ENCODE peak calls at places on chromosomes 13 and 19, in six cellular contexts. L is suprapubic skin, B is AG04450, E is fibroblast of mammary gland, K is epithelial cell of proximal tubule, J is osteoblast. X is an unnamed sample.

GRCh38 chr19:12924621-12925310 is 5.7 kb upstream of the SYCE2 start:
- DNase-seq in B (no peak), J (peak), K (no peak), L (no peak), E (no peak), X (no peak)

GRCh38 chr13:24650157-24650556 is 30.1 kb upstream of the ATP12A start:
- DNase-seq in L (no peak), E (peak), B (no peak), J (no peak), K (no peak), X (peak)

GRCh38 chr19:50449236-50449899 is 16.7 kb downstream of the MYBPC2 start:
- DNase-seq in K (peak), B (no peak), E (peak), L (no peak), J (peak), X (no peak)

GRCh38 chr19:11437955-11438354 is 2.5 kb downstream of the PRKCSH start:
- DNase-seq in L (no peak), B (no peak), E (no peak), K (no peak), J (no peak), X (no peak)

GRCh38 chr13:35092251-35092650 is 150.2 kb downstream of the NBEA start:
- DNase-seq in J (no peak), E (no peak), L (no peak), B (no peak), K (no peak), X (no peak)

GRCh38 chr13:42312817-42313431 is 41.0 kb downstream of the AKAP11 start:
- DNase-seq in B (no peak), L (no peak), K (no peak), J (peak), E (no peak), X (no peak)

GRCh38 chr13:40765602-40766001 is 5.4 kb downstream of the MRPS31 start:
- DNase-seq in K (no peak), J (no peak), L (no peak), B (no peak), E (no peak), X (no peak)

GRCh38 chr19:46710687-46711086 is 6.2 kb downstream of the PRKD2 start:
- DNase-seq in L (no peak), J (peak), K (no peak), B (no peak), E (no peak), X (no peak)

GRCh38 chr19:50607874-50608785 is 31.6 kb downstream of the SYT3 start:
- DNase-seq in K (peak), J (peak), B (peak), L (no peak), E (peak), X (peak)

GRCh38 chr13:75405976-75406703 is 75.8 kb downstream of the TBC1D4 start:
- DNase-seq in B (no peak), J (no peak), K (no peak), L (no peak), E (peak), X (peak)

GRCh38 chr13:27404680-27405079 is 19.7 kb upstream of the GTF3A start:
- DNase-seq in J (no peak), K (no peak), E (no peak), B (no peak), L (no peak), X (no peak)

GRCh38 chr19:46616631-46617322 is 8.1 kb downstream of the PTGIR start:
- DNase-seq in J (peak), K (no peak), E (peak), L (no peak), B (no peak), X (peak)

GRCh38 chr19:31330237-31330636 is 19.0 kb downstream of the TSHZ3 start:
- DNase-seq in E (no peak), L (no peak), K (no peak), J (no peak), B (no peak), X (no peak)

GRCh38 chr13:99276706-99277105 is 18.5 kb upstream of the GPR18 start:
- DNase-seq in J (no peak), K (no peak), E (no peak), L (no peak), B (no peak), X (no peak)

GRCh38 chr13:30341815-30342570 is 34.6 kb upstream of the KATNAL1 start:
- DNase-seq in J (peak), K (peak), E (peak), L (peak), B (peak), X (peak)

GRCh38 chr19:6431891-6432290 is 1.7 kb downstream of the SLC25A41 start:
- DNase-seq in E (no peak), K (no peak), J (no peak), B (no peak), L (no peak), X (no peak)

GRCh38 chr13:98570929-98571372 is 6.0 kb downstream of the STK24 start:
- DNase-seq in E (peak), K (no peak), B (no peak), J (peak), L (no peak), X (peak)

GRCh38 chr13:40445557-40445990 is 220.9 kb downstream of the FOXO1 start:
- DNase-seq in K (peak), B (no peak), L (no peak), E (peak), J (peak), X (peak)

GRCh38 chr13:32454886-32455593 is 27.1 kb upstream of the N4BP2L1 start:
- DNase-seq in B (no peak), E (no peak), J (no peak), L (no peak), K (no peak), X (no peak)

GRCh38 chr13:49972709-49973108 is 24.1 kb upstream of the TRIM13 start:
- DNase-seq in J (no peak), K (no peak), L (no peak), B (no peak), E (no peak), X (no peak)

GRCh38 chr13:28067526-28067925 is 32.9 kb downstream of the FLT3 start:
- DNase-seq in L (no peak), B (no peak), K (no peak), E (no peak), J (no peak), X (no peak)

GRCh38 chr13:74070065-74070464 is 64.1 kb downstream of the KLF12 start:
- DNase-seq in E (no peak), K (no peak), L (no peak), J (no peak), B (no peak), X (no peak)

GRCh38 chr13:48945626-48946025 is 30.1 kb upstream of the FNDC3A start:
- DNase-seq in E (no peak), J (no peak), K (no peak), L (no peak), B (no peak), X (no peak)

GRCh38 chr13:62250501-62251175 is 835.0 kb upstream of the PCDH20 start:
- DNase-seq in L (no peak), K (no peak), E (no peak), J (no peak), B (no peak), X (peak)

GRCh38 chr19:6066661-6067646 is 43.3 kb downstream of the RFX2 start:
- DNase-seq in B (no peak), J (peak), E (peak), K (peak), L (peak), X (peak)

GRCh38 chr19:40805258-40805868 is 6.4 kb downstream of the EGLN2 start:
- DNase-seq in E (no peak), B (no peak), K (no peak), J (peak), L (no peak), X (no peak)

DNA sequence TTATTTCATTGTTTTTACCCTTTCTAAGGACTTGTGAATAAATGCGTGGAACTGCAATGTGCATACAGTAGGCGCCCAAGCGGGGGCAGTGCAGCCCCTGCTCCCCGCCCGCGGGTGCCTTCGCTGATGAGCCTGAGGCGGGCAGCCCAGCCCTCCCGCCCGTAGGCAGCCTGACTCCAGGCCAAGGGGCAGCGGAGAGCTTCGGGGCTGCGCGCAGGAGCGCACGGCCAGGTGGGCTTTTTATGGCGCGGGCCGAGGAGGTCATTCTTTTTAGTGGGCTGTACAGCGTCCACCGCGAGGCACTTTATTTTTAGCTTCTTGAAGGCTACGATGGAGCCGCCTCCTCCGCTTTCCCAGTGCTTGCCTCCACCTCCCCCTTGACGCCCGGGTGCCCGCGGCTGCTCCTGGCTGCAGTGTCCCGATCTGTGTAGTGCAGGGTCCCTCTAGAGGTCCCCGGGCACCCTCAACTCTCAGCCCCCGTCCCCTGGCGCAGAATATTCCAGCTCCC is 60.5 kb downstream of the CCNE1 start:
- DNase-seq in E (no peak), K (no peak), J (peak), L (no peak), B (no peak), X (no peak)
- TF ChIP-seq CTCF in E (no peak), K (peak), J (no peak), L (no peak), B (no peak), X (peak)

DNA sequence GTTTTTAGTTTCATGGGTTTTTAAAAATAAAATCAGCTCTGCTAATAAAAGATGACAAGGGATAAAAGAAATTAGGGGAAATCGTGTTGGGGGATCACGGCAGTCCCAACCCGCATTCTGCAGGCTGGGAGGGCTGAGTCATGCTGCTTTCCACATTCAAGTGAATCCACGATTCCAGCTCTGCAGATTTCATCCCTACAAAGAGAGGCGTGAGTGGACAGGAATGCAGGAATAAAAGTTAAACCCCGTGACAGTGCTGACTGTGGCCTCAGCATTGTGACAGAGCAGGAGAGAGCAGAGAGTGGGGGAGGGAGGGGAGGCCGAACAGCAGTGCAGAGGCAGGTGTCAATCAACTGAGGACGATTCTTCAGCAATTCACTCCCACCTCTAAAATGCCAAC is 66.5 kb upstream of the RAP2A start:
- DNase-seq in L (no peak), E (peak), B (peak), K (peak), J (peak), X (peak)
- H3K4me3 ChIP-seq in L (no peak), E (no peak), B (no peak), K (no peak), J (no peak), X (no peak)

GRCh38 chr19:18450021-18450933 is 12.3 kb upstream of the ISYNA1 start:
- DNase-seq in L (no peak), B (no peak), E (no peak), K (no peak), J (no peak), X (no peak)
- TF ChIP-seq CTCF in L (no peak), B (no peak), E (no peak), K (no peak), J (no peak), X (no peak)

DNA sequence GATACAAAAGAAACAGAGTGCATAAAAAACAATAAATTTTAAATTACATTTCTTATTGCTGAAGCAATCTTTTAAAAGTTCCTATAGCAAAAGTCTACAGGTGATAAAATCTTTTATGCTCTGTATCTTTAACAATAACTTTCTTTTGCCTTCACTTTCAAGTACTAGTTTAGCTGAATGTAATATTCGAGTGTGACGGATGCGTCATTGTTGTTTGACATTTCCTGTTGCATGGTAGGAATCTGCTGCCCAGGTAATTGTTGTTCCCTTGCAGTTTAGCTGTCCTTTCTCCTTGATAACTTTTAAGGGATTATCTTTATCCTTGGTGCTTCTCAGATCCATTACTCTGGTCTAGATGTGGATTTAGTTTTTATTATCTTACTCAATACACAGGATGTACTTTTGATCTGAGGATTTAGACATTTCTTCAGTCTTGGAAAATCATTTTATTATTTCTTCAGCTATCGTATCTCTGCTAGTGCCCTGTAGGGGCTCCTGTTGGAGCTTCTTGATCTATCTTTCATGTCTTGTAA is 2.1 kb upstream of the CPB2 start:
- DNase-seq in E (no peak), B (no peak), K (no peak), J (no peak), L (no peak), X (no peak)
- H3K4me3 ChIP-seq in E (no peak), B (no peak), K (no peak), J (no peak), L (no peak), X (no peak)

DNA sequence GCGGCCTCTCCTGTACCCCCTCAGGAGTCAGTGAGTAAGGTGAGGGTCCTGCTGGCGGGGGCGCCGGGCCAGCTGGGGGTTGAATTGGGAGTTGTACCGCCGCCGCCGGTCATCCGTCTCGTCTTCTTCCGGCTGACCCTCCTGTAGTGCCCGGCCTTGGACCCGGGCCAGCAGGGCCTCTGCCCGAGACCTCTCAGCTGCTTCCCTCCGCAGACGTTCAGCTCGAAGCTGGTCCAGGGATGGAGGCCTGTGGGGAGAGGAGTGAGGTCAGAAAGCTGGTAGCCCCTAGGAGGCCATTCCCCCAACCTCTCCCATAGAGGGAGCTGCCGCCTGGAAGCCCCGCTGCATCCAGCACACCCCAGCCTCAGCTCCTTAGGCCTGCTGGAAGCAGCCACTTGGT is 3.8 kb downstream of the LENG1 start:
- DNase-seq in E (no peak), J (no peak), L (no peak), K (no peak), B (no peak), X (no peak)
- TF ChIP-seq CTCF in E (no peak), J (no peak), L (no peak), K (no peak), B (no peak), X (peak)

DNA sequence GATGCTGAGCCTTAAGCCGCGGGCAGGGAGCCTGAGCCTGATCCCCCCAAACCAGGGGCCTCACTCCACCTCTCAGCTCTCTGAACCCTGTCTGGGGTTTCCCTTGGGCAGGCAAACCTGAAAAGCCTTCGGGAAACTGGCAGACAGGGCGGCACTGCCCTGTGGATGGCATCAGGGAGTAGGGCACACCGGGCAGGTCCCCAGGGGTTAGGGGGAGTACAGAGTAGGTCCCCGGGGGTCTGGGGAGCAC is 9.7 kb downstream of the MKNK2 start:
- DNase-seq in K (no peak), E (no peak), B (no peak), J (peak), L (peak), X (no peak)
- H3K4me3 ChIP-seq in K (peak), E (no peak), B (no peak), J (no peak), L (peak), X (no peak)

DNA sequence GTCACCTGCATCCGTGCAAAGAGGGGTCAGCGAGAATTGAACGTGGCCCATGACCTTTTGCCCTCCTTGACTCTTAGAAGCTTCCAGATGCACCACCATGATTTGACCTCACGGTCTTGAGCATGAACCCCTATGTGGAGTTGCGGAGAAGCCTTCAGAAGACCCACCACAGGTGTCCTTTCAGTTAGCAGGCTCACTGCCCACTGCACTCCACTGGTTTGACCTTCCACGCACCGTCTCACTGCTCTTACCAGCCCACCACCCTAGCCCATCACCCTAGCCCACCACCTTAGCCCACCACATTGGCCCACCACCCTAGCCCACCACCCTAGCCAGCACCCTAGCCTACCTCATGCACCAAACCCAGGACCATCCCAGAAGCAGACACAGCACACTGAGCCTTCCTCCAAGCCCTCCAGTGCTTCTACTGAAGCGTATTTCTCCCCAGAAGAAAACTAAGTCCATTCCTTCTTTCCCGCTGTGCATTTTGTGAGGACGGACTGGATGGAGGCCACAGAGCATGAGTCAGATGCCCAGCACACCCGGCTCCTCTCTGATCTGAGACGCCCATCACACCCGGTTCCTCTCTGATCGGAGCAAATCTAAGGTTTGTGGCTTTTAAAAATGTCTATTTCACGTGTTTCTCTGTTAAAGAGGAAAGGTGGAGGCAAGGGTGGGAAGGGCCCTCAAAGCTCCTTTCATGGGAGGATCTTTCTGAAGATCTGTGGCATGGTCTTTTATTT is 45.8 kb downstream of the SOX1 start:
- DNase-seq in L (no peak), K (no peak), E (no peak), J (no peak), B (no peak), X (no peak)
- TF ChIP-seq CTCF in L (no peak), K (no peak), E (no peak), J (no peak), B (no peak), X (no peak)

GRCh38 chr19:15433519-15434069 is 14.8 kb upstream of the AKAP8L start:
- DNase-seq in B (no peak), J (no peak), K (no peak), L (no peak), E (no peak), X (no peak)
- H3K4me3 ChIP-seq in B (peak), J (peak), K (peak), L (peak), E (no peak), X (peak)

DNA sequence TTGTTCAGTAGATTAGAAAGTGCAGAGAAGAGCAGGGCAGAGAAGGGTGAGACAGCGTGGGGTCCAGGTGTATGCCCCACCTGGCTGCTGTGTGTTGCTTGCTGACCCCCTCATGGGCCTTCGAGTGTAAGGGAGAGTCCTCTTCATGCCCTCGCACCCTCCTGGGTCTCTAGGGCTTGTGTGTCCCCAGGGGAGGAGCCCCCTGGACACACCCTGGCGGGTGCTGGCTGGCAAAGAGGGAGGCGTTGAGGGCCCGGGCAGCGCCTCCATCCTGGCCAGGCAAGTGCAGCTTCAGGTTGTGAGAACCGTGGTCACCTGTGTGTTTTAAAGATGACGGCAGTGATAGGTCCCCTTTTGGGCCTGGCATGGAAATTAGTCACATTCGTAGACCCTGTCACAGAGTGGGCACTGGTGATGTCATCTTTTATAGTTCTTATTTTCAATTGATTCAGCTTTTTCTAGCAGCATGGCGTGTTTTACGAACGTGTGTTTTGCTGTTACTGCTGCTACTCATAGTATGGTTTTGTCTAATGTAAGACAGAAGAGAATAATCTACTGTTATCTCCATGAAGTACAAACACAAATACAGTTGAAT is 18.7 kb downstream of the TFDP1 start:
- DNase-seq in L (no peak), J (peak), K (no peak), B (no peak), E (no peak), X (no peak)
- TF ChIP-seq CTCF in L (no peak), J (no peak), K (no peak), B (no peak), E (no peak), X (no peak)

DNA sequence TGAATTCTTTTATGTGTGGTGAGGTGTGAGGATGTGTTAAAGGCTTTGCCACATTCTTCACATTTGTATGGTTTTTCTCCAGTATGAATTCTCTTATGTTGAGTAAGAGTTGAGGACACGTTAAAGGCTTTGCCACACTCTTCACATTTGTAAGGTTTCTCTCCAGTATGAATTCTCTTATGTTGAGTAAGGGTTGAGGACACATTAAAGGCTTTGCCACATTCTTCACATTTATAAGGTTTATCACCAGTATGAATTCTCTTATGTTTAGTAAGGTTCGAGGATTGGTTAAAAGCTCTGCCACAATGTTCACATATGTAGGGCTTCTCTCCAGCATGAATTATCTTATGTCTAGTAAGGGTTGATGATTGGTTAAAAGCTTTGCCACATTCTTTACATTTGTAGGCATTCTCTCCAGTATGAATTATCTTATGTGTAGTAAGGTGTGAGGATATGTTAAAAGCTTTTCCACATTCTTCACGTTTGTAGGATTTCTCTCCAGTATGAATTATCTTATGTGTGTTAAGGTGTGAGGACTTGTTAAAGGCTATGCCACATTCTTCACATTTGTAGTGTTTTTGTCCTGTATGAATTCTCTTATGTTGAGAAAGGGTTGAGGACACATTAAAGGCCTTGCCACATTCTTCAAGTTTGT is 27.1 kb downstream of the ZNF724 start:
- DNase-seq in B (no peak), J (no peak), K (no peak), L (no peak), E (peak), X (no peak)
- H3K4me3 ChIP-seq in B (no peak), J (no peak), K (no peak), L (no peak), E (no peak), X (no peak)

X was measured in astrocyte of the spinal cord.